ENCODE peak calls at places on chromosomes 4 and X, in six cellular contexts. I is psoas muscle, E is colonic mucosa, L is H9, P is kidney, Q is substantia nigra. S is an unnamed sample.
A peak's percentile ranks its signal among the peaks of the same experiment; 100 is the strongest.

GRCh38 chr4:53490965-53491622 is 100.2 kb downstream of the LNX1 start:
- DNase-seq in Q (no peak), L (no peak), I (no peak), P (no peak), E (peak; percentile 36), S (peak; percentile 28)

GRCh38 chr4:94076498-94076897 is 131.2 kb upstream of the SMARCAD1 start:
- DNase-seq in L (no peak), E (no peak), Q (no peak), I (no peak), P (no peak), S (no peak)

GRCh38 chrX:111168314-111168713 is 72.3 kb downstream of the PAK3 start:
- DNase-seq in Q (no peak), P (no peak), L (peak; percentile 29), E (no peak), I (no peak), S (no peak)

GRCh38 chr4:150826302-150826701 is 188.8 kb downstream of the LRBA start:
- DNase-seq in P (no peak), Q (no peak), L (no peak), I (no peak), E (no peak), S (no peak)

GRCh38 chr4:86300516-86300915 is 59.3 kb downstream of the MAPK10 start:
- DNase-seq in L (no peak), P (no peak), E (no peak), Q (no peak), I (no peak), S (no peak)

GRCh38 chrX:154648931-154649863 is 4.2 kb downstream of the CTAG2 start:
- DNase-seq in P (peak; percentile 63), Q (no peak), L (no peak), I (no peak), E (no peak), S (no peak)

GRCh38 chr4:31307026-31307425 is 586.9 kb downstream of the PCDH7 start:
- DNase-seq in I (no peak), P (no peak), E (no peak), L (no peak), Q (no peak), S (no peak)

GRCh38 chr4:157791236-157791635 is 381.6 kb downstream of the GASK1B start:
- DNase-seq in P (no peak), E (no peak), L (no peak), I (no peak), Q (no peak), S (no peak)

GRCh38 chr4:181524455-181524854 is 718.7 kb upstream of the TENM3 start:
- DNase-seq in Q (no peak), E (no peak), I (no peak), L (no peak), P (no peak), S (no peak)

GRCh38 chrX:153731117-153731844 is 6.6 kb downstream of the ABCD1 start:
- DNase-seq in Q (no peak), L (no peak), I (no peak), E (no peak), P (no peak), S (peak; percentile 5)

GRCh38 chr4:148239406-148239805 is 202.8 kb downstream of the NR3C2 start:
- DNase-seq in P (no peak), Q (no peak), E (no peak), I (no peak), L (no peak), S (no peak)

GRCh38 chrX:107574054-107574683 is 54.1 kb upstream of the PRPS1 start:
- DNase-seq in Q (no peak), P (no peak), L (no peak), E (no peak), I (no peak), S (no peak)

GRCh38 chrX:44043496-44043895 is 70.3 kb upstream of the NDP start:
- DNase-seq in P (no peak), Q (no peak), E (no peak), L (no peak), I (no peak), S (no peak)

GRCh38 chr4:36747277-36748129 is 466.1 kb downstream of the DTHD1 start:
- DNase-seq in P (peak; percentile 69), E (no peak), I (no peak), L (peak; percentile 90), Q (no peak), S (no peak)

GRCh38 chrX:41351923-41352322 is 18.0 kb downstream of the DDX3X start:
- DNase-seq in P (no peak), I (no peak), E (no peak), Q (no peak), L (no peak), S (no peak)

GRCh38 chr4:31788676-31789075 is 1068.5 kb downstream of the PCDH7 start:
- DNase-seq in Q (no peak), P (no peak), E (no peak), I (no peak), L (no peak), S (no peak)

GRCh38 chr4:99856166-99856565 is 38.1 kb downstream of the LAMTOR3 start:
- DNase-seq in Q (no peak), I (no peak), E (no peak), L (no peak), P (no peak), S (no peak)

GRCh38 chr4:152257601-152258066 is 278.3 kb downstream of the FBXW7 start:
- DNase-seq in P (no peak), Q (no peak), L (no peak), I (no peak), E (no peak), S (no peak)

GRCh38 chr4:152256996-152257395 is 278.9 kb downstream of the FBXW7 start:
- DNase-seq in P (no peak), L (no peak), E (no peak), Q (no peak), I (no peak), S (no peak)

GRCh38 chr4:152259866-152260265 is 276.0 kb downstream of the FBXW7 start:
- DNase-seq in P (no peak), E (no peak), Q (no peak), I (no peak), L (no peak), S (no peak)

GRCh38 chr4:152258391-152258790 is 277.5 kb downstream of the FBXW7 start:
- DNase-seq in I (no peak), Q (no peak), L (no peak), E (no peak), P (no peak), S (no peak)

DNA sequence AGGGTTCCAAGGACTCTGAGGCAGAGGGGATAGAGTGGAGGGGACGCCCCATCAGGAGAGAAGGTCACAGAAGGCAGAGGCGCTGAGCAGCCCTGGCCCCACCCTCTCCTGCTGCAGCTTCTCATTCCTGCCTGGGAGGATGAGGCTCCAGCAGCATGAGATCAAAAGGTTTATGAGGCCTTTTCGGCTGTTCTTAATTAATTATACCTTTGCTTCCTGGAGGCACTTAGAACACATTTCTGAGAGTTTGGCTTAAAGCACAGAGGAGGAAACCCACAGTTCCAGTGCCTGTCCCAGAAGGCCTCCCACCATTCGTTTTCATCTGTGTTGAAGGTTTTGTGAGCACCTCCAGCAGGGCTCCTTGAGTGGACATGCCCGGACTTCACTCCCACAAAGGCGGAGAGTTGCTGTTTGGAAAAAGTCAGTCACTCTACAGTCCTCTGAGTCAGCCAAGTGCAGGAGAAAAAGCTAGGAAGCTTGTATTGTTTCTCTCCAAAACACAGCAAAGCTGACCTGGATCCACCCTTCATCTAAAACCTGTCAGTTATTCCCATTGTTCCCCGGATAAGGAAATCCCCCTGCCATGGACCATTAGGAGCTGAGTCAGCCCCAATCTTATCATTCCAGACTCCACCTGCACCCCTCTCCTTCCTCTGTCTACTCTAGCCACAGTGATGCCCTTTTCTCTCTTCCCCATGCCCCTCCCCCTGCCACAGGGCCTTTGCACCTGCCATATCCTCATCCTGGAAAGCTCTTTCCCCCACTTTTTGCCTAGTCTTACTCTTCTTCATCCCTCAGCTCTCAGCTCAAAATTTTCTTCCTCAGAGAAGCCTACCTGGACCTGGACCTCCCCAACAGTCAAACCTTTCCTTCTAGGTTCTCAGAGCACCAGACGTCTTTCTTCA is 276.8 kb downstream of the FBXW7 start:
- DNase-seq in L (no peak), E (no peak), I (no peak), P (no peak), Q (no peak), S (no peak)
- H3K27ac ChIP-seq in L (no peak overlapping the region), E (no peak overlapping the region), I (no peak overlapping the region), P (no peak overlapping the region), Q (no peak overlapping the region), S (no peak overlapping the region)

GRCh38 chr4:24978291-24979072 is 52.3 kb downstream of the LGI2 start:
- DNase-seq in P (no peak), E (no peak), Q (no peak), L (peak; percentile 5), I (no peak), S (no peak)
- H3K27ac ChIP-seq in P (no peak overlapping the region), E (no peak overlapping the region), Q (no peak overlapping the region), L (no peak overlapping the region), I (peak overlapping the region; percentile 78), S (peak overlapping the region; percentile 24)

DNA sequence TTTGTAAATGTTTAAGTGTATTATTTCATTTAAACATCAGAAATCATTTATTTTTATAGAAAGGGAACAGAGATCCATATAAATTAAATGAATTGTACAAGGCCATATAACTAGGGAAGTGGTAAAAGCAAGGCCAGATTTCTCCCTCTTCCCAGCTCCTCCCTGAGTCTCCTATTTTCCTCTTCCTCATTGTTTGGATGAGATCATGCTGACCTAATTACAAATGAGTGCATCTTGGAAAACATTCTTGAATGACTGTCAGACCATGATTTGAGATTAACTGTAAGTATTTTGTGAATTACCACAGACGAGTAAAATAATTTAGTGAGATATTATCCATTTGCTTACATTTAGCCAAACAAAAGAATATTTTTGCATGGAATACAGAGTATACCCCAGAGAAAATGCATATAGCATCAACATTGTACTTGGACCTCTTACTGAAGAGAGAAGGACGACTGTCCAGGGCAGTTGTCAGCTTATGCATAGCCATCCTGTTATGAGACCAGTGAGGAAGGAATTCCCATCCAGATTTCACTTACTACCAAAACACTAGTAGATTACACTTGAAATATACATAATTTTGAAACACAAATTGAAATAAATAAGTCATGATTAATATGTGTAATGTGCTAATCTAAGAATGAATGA is 47.3 kb downstream of the SLAIN2 start:
- DNase-seq in I (no peak), P (no peak), E (no peak), L (no peak), Q (no peak), S (no peak)
- H3K27ac ChIP-seq in I (peak overlapping the region; percentile 43), P (no peak overlapping the region), E (no peak overlapping the region), L (no peak overlapping the region), Q (no peak overlapping the region), S (no peak overlapping the region)

GRCh38 chr4:138983690-138984089 is 31.9 kb upstream of the NOCT start:
- DNase-seq in P (no peak), I (no peak), Q (no peak), E (no peak), L (peak; percentile 3), S (no peak)

GRCh38 chr4:138982754-138983153 is 32.8 kb upstream of the NOCT start:
- DNase-seq in I (no peak), L (peak; percentile 25), E (no peak), Q (no peak), P (no peak), S (no peak)

GRCh38 chr4:138984647-138985046 is 30.9 kb upstream of the NOCT start:
- DNase-seq in P (no peak), L (no peak), Q (no peak), E (no peak), I (no peak), S (no peak)

GRCh38 chr4:138979742-138980141 is 35.8 kb upstream of the NOCT start:
- DNase-seq in I (no peak), L (no peak), P (no peak), Q (no peak), E (no peak), S (no peak)

GRCh38 chr4:138981930-138982390 is 33.6 kb upstream of the NOCT start:
- DNase-seq in E (no peak), P (no peak), I (no peak), Q (no peak), L (peak; percentile 31), S (peak; percentile 64)
- H3K27ac ChIP-seq in E (no peak overlapping the region), P (no peak overlapping the region), I (peak overlapping the region; percentile 54), Q (peak overlapping the region; percentile 51), L (peak overlapping the region; percentile 37), S (peak overlapping the region; percentile 65)